ENCODE peak calls at places on chromosomes 6 and 20, in four cellular contexts. K is NCI-H1417, S is stomach, G is kidney tubule cell. M is an unnamed sample.

GRCh38 chr6:30611150-30611855 is 5.7 kb downstream of the PPP1R10 start:
- DNase-seq in K (no peak), S (no peak), G (no peak), M (peak)

GRCh38 chr6:106300944-106301343 is 24.6 kb downstream of the ATG5 start:
- DNase-seq in K (no peak), S (no peak), G (peak), M (peak)

GRCh38 chr6:3247255-3248146 is 11.2 kb upstream of the PSMG4 start:
- DNase-seq in K (no peak), S (peak), G (peak), M (peak)

GRCh38 chr6:125233216-125233615 is 68.6 kb downstream of the HDDC2 start:
- DNase-seq in K (no peak), S (no peak), G (no peak), M (no peak)

GRCh38 chr20:36969478-36970186 is 18.1 kb upstream of the SAMHD1 start:
- DNase-seq in K (no peak), S (no peak), G (no peak), M (no peak)

GRCh38 chr6:46015119-46015968 is at the start of gene CLIC5:
- DNase-seq in K (no peak), S (peak), G (peak), M (no peak)

GRCh38 chr6:127186889-127187288 is 68.4 kb downstream of the RSPO3 start:
- DNase-seq in K (peak), S (peak), G (peak), M (no peak)

GRCh38 chr6:114713690-114714089 is 370.9 kb upstream of the HS3ST5 start:
- DNase-seq in K (no peak), S (no peak), G (no peak), M (no peak)

GRCh38 chr6:297571-298232 is 5.4 kb downstream of the DUSP22 start:
- DNase-seq in K (no peak), S (no peak), G (no peak), M (no peak)

GRCh38 chr6:35634316-35634715 is 54.4 kb downstream of the FKBP5 start:
- DNase-seq in K (no peak), S (no peak), G (no peak), M (peak)

GRCh38 chr6:16337280-16337975 is 99.0 kb downstream of the GMPR start:
- DNase-seq in K (no peak), S (peak), G (no peak), M (peak)

GRCh38 chr20:9068896-9069663 is at the start of gene PLCB4:
- DNase-seq in K (peak), S (peak), G (peak), M (peak)

GRCh38 chr6:44169154-44169553 is 10.5 kb downstream of the CAPN11 start:
- DNase-seq in K (no peak), S (peak), G (no peak), M (no peak)

GRCh38 chr20:33172781-33173180 is 4.8 kb downstream of the BPIFA2 start:
- DNase-seq in K (peak), S (no peak), G (peak), M (peak)

GRCh38 chr6:44224154-44224977 is 971 bp downstream of the SLC29A1 start:
- DNase-seq in K (no peak), S (no peak), G (peak), M (no peak)

GRCh38 chr6:116615937-116616756 is at the start of gene RSPH4A:
- DNase-seq in K (peak), S (peak), G (peak), M (peak)

GRCh38 chr6:114432380-114432779 is 89.6 kb upstream of the HS3ST5 start:
- DNase-seq in K (no peak), S (no peak), G (no peak), M (no peak)